ENCODE peak calls at places on chromosomes 7 and 10, in four cellular contexts. Q is heart left ventricle, F is gastrocnemius medialis, G is glutamatergic neuron. R is an unnamed sample.

GRCh38 chr7:155584763-155585531 is 38.6 kb upstream of the CNPY1 start:
- DNase-seq in Q (no peak), F (no peak), G (no peak), R (peak; percentile 65)

GRCh38 chr10:73186266-73186665 is 18.3 kb downstream of the FAM149B1 start:
- DNase-seq in Q (no peak), F (no peak), G (no peak), R (no peak)

GRCh38 chr7:23654508-23654907 is 25.5 kb upstream of the FAM221A start:
- DNase-seq in Q (no peak), F (no peak), G (no peak), R (no peak)

GRCh38 chr10:5551531-5552375 is 27.0 kb downstream of the CALML3 start:
- DNase-seq in Q (no peak), F (no peak), G (no peak), R (peak; percentile 65)

GRCh38 chr7:2968176-2968575 is 75.5 kb downstream of the CARD11 start:
- DNase-seq in Q (no peak), F (no peak), G (no peak), R (no peak)

GRCh38 chr10:118926018-118926417 is 103.5 kb upstream of the NANOS1 start:
- DNase-seq in Q (no peak), F (no peak), G (no peak), R (no peak)

GRCh38 chr10:60573342-60573741 is 183.7 kb upstream of the ANK3 start:
- DNase-seq in Q (no peak), F (peak; percentile 26), G (no peak), R (no peak)

GRCh38 chr7:114986805-114987204 is 64.9 kb downstream of the MDFIC start:
- DNase-seq in Q (no peak), F (no peak), G (no peak), R (no peak)

GRCh38 chr7:131149429-131149774 is 178.3 kb upstream of the MKLN1 start:
- DNase-seq in Q (no peak), F (no peak), G (no peak), R (no peak)

GRCh38 chr7:103766630-103767029 is 222.8 kb downstream of the RELN start:
- DNase-seq in Q (no peak), F (no peak), G (peak; percentile 18), R (no peak)

GRCh38 chr7:96426027-96426426 is 104.1 kb upstream of the SLC25A13 start:
- DNase-seq in Q (no peak), F (no peak), G (no peak), R (no peak)

GRCh38 chr10:49369216-49370162 is 26.4 kb downstream of the DRGX start:
- DNase-seq in Q (no peak), F (no peak), G (no peak), R (no peak)

GRCh38 chr7:43674559-43675436 is 54.5 kb downstream of the COA1 start:
- DNase-seq in Q (no peak), F (no peak), G (no peak), R (no peak)

GRCh38 chr10:25493122-25493893 is 318.5 kb downstream of the GPR158 start:
- DNase-seq in Q (no peak), F (no peak), G (no peak), R (no peak)

GRCh38 chr7:26348987-26349809 is 57.5 kb downstream of the SNX10 start:
- DNase-seq in Q (no peak), F (no peak), G (no peak), R (no peak)

GRCh38 chr10:21138769-21139324 is 241.7 kb upstream of the NEBL start:
- DNase-seq in Q (no peak), F (no peak), G (no peak), R (no peak)

GRCh38 chr10:66827353-66827752 is 98.5 kb upstream of the LRRTM3 start:
- DNase-seq in Q (no peak), F (no peak), G (no peak), R (no peak)

GRCh38 chr10:27752673-27753237 is 7.1 kb upstream of the MKX start:
- DNase-seq in Q (no peak), F (no peak), G (no peak), R (no peak)

GRCh38 chr7:83469076-83469475 is 179.9 kb downstream of the SEMA3E start:
- DNase-seq in Q (no peak), F (no peak), G (no peak), R (no peak)

DNA sequence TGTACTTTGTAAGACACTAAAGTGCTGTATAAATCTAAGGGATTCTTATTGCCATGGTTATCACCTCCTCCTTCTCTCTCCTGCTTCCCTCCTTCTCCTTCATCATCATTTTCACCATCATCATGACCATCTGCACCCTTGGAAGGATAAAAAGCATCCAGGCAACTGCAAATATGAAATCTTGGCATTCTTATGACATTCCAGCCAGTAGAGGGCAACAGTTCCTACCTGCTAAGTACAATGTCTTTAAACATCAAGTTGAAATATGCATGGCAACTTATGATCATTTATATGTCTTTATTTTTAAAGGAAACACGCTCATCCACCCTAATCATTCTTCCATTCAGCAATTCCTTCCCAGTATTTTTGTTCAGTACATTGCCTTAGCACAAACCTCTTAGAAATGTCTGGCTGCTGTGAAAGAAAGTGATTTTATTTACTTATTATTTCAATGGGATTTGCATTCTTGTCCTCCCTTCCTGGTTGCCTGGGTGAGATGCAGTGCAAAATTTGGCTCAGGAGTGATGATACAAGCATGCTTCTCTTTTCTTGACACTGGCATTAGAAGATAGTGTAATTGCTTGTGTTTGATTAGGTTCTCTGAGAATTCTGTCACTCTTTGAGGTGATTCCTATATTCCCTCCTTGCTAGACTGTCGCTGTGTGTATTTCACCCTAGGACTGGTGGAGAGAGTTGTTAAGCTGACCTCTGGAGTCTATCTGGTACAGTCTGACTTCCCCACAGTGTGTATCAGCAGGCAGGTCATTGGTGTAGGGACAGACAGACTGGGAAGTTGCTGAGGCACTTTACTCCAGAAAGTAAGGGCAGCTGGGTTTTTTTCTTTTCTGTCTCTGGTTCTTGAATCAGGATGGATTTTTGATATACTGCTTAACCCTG is 188.5 kb upstream of the BMPER start:
- DNase-seq in Q (no peak), F (no peak), G (no peak), R (no peak)
- TF ChIP-seq CTCF in Q (peak; percentile 85), F (peak; percentile 55), G (peak; percentile 77), R (peak; percentile 63)

GRCh38 chr10:90939648-90940047 is 18.8 kb upstream of the ANKRD1 start:
- DNase-seq in Q (no peak), F (no peak), G (no peak), R (no peak)

GRCh38 chr10:90939125-90939524 is 18.2 kb upstream of the ANKRD1 start:
- DNase-seq in Q (no peak), F (no peak), G (no peak), R (no peak)

GRCh38 chr10:90935581-90936292 is 14.8 kb upstream of the ANKRD1 start:
- DNase-seq in Q (no peak), F (no peak), G (no peak), R (no peak)

DNA sequence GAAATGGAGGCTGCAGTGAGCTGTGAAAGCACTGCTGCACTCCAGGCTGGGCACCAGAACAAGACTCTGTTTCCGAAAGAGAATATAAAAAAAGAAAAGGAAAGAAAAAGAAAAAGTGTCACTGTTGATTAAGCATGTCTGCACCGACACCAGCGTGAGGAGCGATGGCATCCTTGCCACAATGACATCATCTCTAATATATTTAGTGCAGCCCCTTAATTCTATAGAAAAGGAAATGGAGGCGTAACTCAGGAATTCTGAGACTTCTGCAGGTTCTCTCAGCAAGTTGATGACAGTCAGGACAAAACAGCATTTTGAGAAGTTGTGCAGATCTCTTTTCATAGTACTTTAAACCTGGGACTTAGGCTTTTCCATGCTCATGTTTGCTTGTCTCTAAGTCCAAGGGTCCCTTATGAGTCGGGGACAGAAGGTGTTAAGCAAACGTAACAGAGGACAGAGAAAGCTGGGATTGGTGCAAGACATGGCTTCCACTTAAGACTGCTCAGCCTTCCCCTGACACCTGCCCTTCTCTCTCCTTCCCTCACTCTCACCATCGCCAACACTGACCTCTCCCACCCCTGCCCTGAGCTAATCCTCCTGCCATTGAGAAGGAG is 16.9 kb upstream of the ANKRD1 start:
- DNase-seq in Q (no peak), F (no peak), G (no peak), R (no peak)
- TF ChIP-seq CTCF in Q (no peak), F (no peak), G (no peak), R (no peak)

GRCh38 chr10:89463846-89464537 is 49.6 kb downstream of the IFIT5 start:
- DNase-seq in Q (no peak), F (no peak), G (no peak), R (no peak)

GRCh38 chr10:89465196-89465595 is 50.8 kb downstream of the IFIT5 start:
- DNase-seq in Q (no peak), F (no peak), G (no peak), R (no peak)

GRCh38 chr10:89469517-89469916 is 55.1 kb downstream of the IFIT5 start:
- DNase-seq in Q (no peak), F (no peak), G (no peak), R (no peak)

GRCh38 chr10:89468625-89469024 is 54.3 kb downstream of the IFIT5 start:
- DNase-seq in Q (no peak), F (no peak), G (no peak), R (no peak)

GRCh38 chr10:89466599-89467035 is 52.2 kb downstream of the IFIT5 start:
- DNase-seq in Q (no peak), F (no peak), G (no peak), R (no peak)
- TF ChIP-seq CTCF in Q (peak; percentile 44), F (no peak), G (no peak), R (peak; percentile 50)

DNA sequence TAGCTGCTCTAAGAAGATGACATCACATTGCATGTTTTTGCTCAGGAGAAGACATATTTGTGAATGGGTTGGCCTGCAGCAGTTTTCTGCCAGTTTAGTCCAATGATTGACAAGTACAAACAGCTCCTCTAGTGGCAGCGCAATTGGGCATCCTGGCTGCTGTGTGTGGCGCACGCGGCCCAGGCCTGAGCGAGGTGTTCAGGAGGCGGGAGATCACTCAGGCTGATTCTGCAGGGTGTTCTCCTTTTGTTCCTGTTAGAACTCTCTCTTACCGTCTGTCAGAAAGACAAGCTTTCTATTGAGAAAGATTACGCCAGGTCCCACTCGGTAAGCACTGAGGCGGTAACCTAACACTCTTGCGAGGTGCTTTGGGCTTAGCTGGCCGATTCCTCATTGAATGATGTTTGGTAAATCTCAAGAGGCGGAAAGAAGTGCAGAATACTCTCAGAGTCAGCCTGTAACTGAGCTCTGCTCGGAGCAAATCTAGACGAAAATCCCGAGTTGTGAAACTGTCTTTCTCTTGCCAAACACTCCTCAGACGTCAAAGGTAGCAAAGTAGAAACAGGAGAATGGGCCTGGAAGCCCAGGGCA is 219.2 kb upstream of the BMPER start:
- DNase-seq in Q (no peak), F (peak; percentile 21), G (no peak), R (no peak)
- TF ChIP-seq CTCF in Q (no peak), F (no peak), G (no peak), R (no peak)

GRCh38 chr10:84213076-84213475 is 12.3 kb downstream of the LRIT2 start:
- DNase-seq in Q (no peak), F (no peak), G (no peak), R (no peak)

GRCh38 chr10:84216834-84217233 is 8.5 kb downstream of the LRIT2 start:
- DNase-seq in Q (no peak), F (no peak), G (no peak), R (no peak)

GRCh38 chr10:84212015-84212414 is 13.3 kb downstream of the LRIT2 start:
- DNase-seq in Q (no peak), F (no peak), G (no peak), R (no peak)

GRCh38 chr10:84214046-84214572 is 11.2 kb downstream of the LRIT2 start:
- DNase-seq in Q (no peak), F (no peak), G (no peak), R (no peak)

GRCh38 chr10:84214612-84215235 is 10.6 kb downstream of the LRIT2 start:
- DNase-seq in Q (no peak), F (no peak), G (peak; percentile 57), R (no peak)
- TF ChIP-seq CTCF in Q (peak; percentile 28), F (no peak), G (peak; percentile 48), R (peak; percentile 31)

R was measured in kidney.